ENCODE peak calls at places on chromosomes 3 and 15, in five cellular contexts. H, A, E, Q and Z are unnamed samples.

GRCh38 chr3:113532698-113533533 is 561 bp downstream of the SIDT1 start:
- DNase-seq in H (peak), A (peak), E (no peak), Q (no peak), Z (peak)

GRCh38 chr3:197017003-197017402 is 12.6 kb downstream of the MELTF start:
- DNase-seq in H (no peak), A (no peak), E (no peak), Q (no peak), Z (no peak)

GRCh38 chr3:134917631-134918030 is 122.6 kb downstream of the EPHB1 start:
- DNase-seq in H (no peak), A (no peak), E (no peak), Q (no peak), Z (no peak)

GRCh38 chr3:102059145-102059943 is 210.0 kb downstream of the NFKBIZ start:
- DNase-seq in H (no peak), A (no peak), E (no peak), Q (no peak), Z (no peak)

GRCh38 chr3:187519428-187519890 is 150.7 kb downstream of the SST start:
- DNase-seq in H (no peak), A (no peak), E (no peak), Q (no peak), Z (no peak)

GRCh38 chr3:183698760-183699159 is 1.2 kb downstream of the YEATS2 start:
- DNase-seq in H (no peak), A (no peak), E (peak), Q (peak), Z (no peak)

GRCh38 chr3:152968388-152969024 is 133.6 kb downstream of the P2RY1 start:
- DNase-seq in H (peak), A (no peak), E (peak), Q (no peak), Z (no peak)

GRCh38 chr3:178392553-178392952 is 143.7 kb upstream of the KCNMB2 start:
- DNase-seq in H (no peak), A (no peak), E (no peak), Q (no peak), Z (no peak)

GRCh38 chr3:11662392-11662990 is 18.8 kb upstream of the VGLL4 start:
- DNase-seq in H (peak), A (no peak), E (no peak), Q (no peak), Z (no peak)

GRCh38 chr15:64001148-64001547 is 45.1 kb downstream of the DAPK2 start:
- DNase-seq in H (no peak), A (no peak), E (no peak), Q (no peak), Z (no peak)

GRCh38 chr3:42613462-42613861 is 13.0 kb downstream of the NKTR start:
- DNase-seq in H (peak), A (no peak), E (peak), Q (no peak), Z (no peak)

GRCh38 chr3:106534206-106534605 is 665.4 kb upstream of the CBLB start:
- DNase-seq in H (no peak), A (no peak), E (no peak), Q (no peak), Z (no peak)

GRCh38 chr15:68814596-68814995 is 6.1 kb downstream of the ANP32A start:
- DNase-seq in H (no peak), A (no peak), E (peak), Q (no peak), Z (no peak)

GRCh38 chr3:127532561-127533203 is 57.9 kb downstream of the TPRA1 start:
- DNase-seq in H (no peak), A (no peak), E (no peak), Q (no peak), Z (no peak)

GRCh38 chr3:115436767-115437301 is 186.5 kb upstream of the GAP43 start:
- DNase-seq in H (peak), A (no peak), E (no peak), Q (no peak), Z (no peak)

GRCh38 chr15:70098461-70099166 is 897 bp upstream of the TLE3 start:
- DNase-seq in H (peak), A (peak), E (peak), Q (no peak), Z (peak)

GRCh38 chr15:85750319-85750806 is 44.4 kb downstream of the KLHL25 start:
- DNase-seq in H (no peak), A (peak), E (no peak), Q (no peak), Z (peak)

GRCh38 chr15:25624504-25625172 is 185.8 kb upstream of the UBE3A start:
- DNase-seq in H (no peak), A (no peak), E (no peak), Q (no peak), Z (no peak)

GRCh38 chr3:170049146-170050000 is 11.6 kb downstream of the GPR160 start:
- DNase-seq in H (no peak), A (no peak), E (no peak), Q (no peak), Z (peak)

GRCh38 chr3:170046269-170047132 is 8.7 kb downstream of the GPR160 start:
- DNase-seq in H (no peak), A (no peak), E (no peak), Q (no peak), Z (no peak)

GRCh38 chr3:170044280-170044679 is 6.5 kb downstream of the GPR160 start:
- DNase-seq in H (no peak), A (no peak), E (no peak), Q (no peak), Z (no peak)

GRCh38 chr3:170044795-170045244 is 7.0 kb downstream of the GPR160 start:
- DNase-seq in H (no peak), A (no peak), E (no peak), Q (no peak), Z (no peak)

GRCh38 chr3:170047133-170047404 is 9.3 kb downstream of the GPR160 start:
- DNase-seq in H (no peak), A (no peak), E (no peak), Q (no peak), Z (no peak)
- H3K4me3 ChIP-seq in H (no peak), A (no peak), E (no peak), Q (no peak), Z (no peak)

GRCh38 chr3:52140000-52140399 is 14.2 kb downstream of the POC1A start:
- DNase-seq in H (no peak), A (no peak), E (no peak), Q (no peak), Z (no peak)
- TF ChIP-seq EP300 in H (no peak), A (no peak), E (no peak), Q (no peak), Z (no peak)

DNA sequence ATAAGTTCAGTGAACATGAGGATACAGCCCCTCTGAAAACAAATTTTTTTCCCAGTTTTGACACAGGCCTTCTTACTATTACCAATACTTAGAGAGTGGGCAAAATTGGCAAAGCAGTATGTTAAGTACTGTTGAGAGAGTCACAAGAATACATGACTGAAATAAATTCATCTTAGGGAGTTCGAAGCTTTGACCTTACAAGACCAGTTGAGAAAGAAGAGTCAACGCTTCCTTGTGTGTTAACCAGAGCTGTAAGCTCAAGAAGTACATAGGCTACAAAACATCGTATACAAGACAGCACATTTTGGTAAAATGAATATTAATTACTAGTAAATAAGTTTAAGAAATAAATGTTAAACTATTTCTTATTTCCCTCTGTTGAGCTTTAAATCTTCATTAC is 164.4 kb upstream of the RORA start:
- DNase-seq in H (no peak), A (no peak), E (no peak), Q (no peak), Z (no peak)
- H3K4me3 ChIP-seq in H (no peak), A (no peak), E (no peak), Q (no peak), Z (no peak)

GRCh38 chr15:92829875-92830274 is 70.2 kb upstream of the CHD2 start:
- DNase-seq in H (no peak), A (no peak), E (no peak), Q (no peak), Z (no peak)

GRCh38 chr15:92833493-92834271 is 66.4 kb upstream of the CHD2 start:
- DNase-seq in H (no peak), A (no peak), E (no peak), Q (no peak), Z (no peak)

GRCh38 chr15:92832992-92833438 is 67.1 kb upstream of the CHD2 start:
- DNase-seq in H (no peak), A (no peak), E (no peak), Q (no peak), Z (no peak)

GRCh38 chr15:92831459-92832229 is 68.5 kb upstream of the CHD2 start:
- DNase-seq in H (peak), A (peak), E (peak), Q (peak), Z (peak)
- TF ChIP-seq EP300 in H (no peak), A (peak), E (peak), Q (peak), Z (no peak)

GRCh38 chr3:60698117-60698516 is 553.1 kb downstream of the FHIT start:
- DNase-seq in H (no peak), A (no peak), E (no peak), Q (no peak), Z (no peak)
- H3K4me3 ChIP-seq in H (no peak), A (no peak), E (no peak), Q (no peak), Z (no peak)

GRCh38 chr3:69105320-69105719 is 17.1 kb downstream of the LMOD3 start:
- DNase-seq in H (no peak), A (no peak), E (no peak), Q (no peak), Z (no peak)

GRCh38 chr3:69103123-69103522 is 18.4 kb downstream of the ARL6IP5 start:
- DNase-seq in H (no peak), A (no peak), E (no peak), Q (no peak), Z (no peak)

GRCh38 chr3:69104585-69104984 is 17.8 kb downstream of the LMOD3 start:
- DNase-seq in H (no peak), A (no peak), E (no peak), Q (no peak), Z (no peak)

GRCh38 chr3:69099576-69099975 is 14.8 kb downstream of the ARL6IP5 start:
- DNase-seq in H (no peak), A (no peak), E (no peak), Q (no peak), Z (no peak)

DNA sequence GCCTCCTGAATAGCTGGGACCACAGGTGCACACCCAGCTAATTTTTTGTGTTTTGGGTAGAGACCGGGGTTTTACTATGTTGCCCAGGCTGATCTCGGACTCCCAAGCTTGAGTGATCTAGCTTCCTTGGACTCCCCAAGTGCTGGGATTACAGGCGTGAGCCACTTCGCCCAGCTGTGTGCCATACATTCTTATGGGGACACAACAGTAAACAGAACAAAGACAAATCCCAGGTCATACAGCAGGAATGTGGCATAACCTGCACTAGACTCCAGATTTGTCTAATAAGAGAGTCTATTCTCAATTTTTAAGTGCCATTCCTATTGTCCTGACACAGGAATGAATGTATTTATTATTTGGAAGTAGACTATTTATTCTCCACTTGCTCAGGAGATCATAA is 17.6 kb downstream of the ARL6IP5 start:
- DNase-seq in H (no peak), A (no peak), E (no peak), Q (no peak), Z (no peak)
- TF ChIP-seq EP300 in H (no peak), A (no peak), E (no peak), Q (no peak), Z (no peak)

DNA sequence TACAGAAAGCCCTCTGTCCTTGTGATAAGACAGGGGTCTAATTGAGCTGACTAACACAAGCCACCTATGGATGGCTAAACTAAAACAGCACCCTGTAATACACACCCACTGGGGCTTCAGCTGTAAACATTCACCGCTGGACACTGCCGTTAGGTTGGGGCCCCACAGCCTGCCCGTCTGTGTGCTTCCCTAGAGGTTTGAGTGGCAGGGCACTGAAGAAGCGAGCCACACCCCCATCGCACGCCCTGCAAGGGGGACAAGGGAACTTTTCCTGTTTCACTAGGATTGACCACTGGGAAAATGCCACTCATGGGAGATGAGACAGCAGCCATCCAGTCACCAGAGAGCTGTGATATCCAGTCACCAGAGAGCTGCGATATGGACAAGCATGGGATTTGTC is 335.7 kb upstream of the CFAP20DC start:
- DNase-seq in H (no peak), A (no peak), E (no peak), Q (no peak), Z (no peak)
- H3K4me3 ChIP-seq in H (no peak), A (no peak), E (no peak), Q (no peak), Z (no peak)

DNA sequence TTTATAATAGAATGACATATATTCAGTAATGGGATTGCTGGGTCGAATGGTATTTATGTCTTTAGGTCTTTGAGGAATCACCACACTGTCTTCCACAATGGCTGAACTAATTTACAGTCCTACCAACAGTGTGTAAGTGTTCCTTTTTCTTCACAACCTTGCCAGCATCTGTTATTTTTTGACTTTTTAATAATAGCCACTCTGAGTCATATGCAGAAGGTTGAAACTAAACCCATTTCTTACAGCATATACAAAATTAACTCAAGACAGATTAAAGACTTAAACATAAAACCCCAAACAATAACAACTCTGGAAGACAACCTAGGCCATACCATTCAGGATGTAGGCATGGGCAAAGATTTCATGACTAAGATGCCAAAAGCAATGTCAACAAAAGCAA is 671.4 kb downstream of the AGBL1 start:
- DNase-seq in H (no peak), A (no peak), E (no peak), Q (no peak), Z (no peak)
- TF ChIP-seq EP300 in H (no peak), A (no peak), E (no peak), Q (no peak), Z (no peak)

GRCh38 chr15:53985562-53985961 is 7.3 kb downstream of the UNC13C start:
- DNase-seq in H (no peak), A (no peak), E (no peak), Q (no peak), Z (no peak)

GRCh38 chr15:53982281-53982680 is 4.0 kb downstream of the UNC13C start:
- DNase-seq in H (no peak), A (no peak), E (no peak), Q (no peak), Z (no peak)

GRCh38 chr15:53979051-53979788 is 979 bp downstream of the UNC13C start:
- DNase-seq in H (no peak), A (no peak), E (no peak), Q (no peak), Z (no peak)

GRCh38 chr15:53978248-53978906 is at the start of gene UNC13C:
- DNase-seq in H (peak), A (peak), E (no peak), Q (no peak), Z (peak)

GRCh38 chr15:53982876-53983275 is 4.6 kb downstream of the UNC13C start:
- DNase-seq in H (no peak), A (no peak), E (no peak), Q (no peak), Z (no peak)
- H3K4me3 ChIP-seq in H (no peak), A (no peak), E (no peak), Q (no peak), Z (no peak)